ENCODE peak calls at places on chromosomes 5 and 9, in six cellular contexts. O, E, R, V, B and Q are unnamed samples.

GRCh38 chr5:96721351-96721970 is 59.3 kb downstream of the CAST start:
- DNase-seq in O (no peak), E (no peak), R (no peak), V (no peak), B (no peak), Q (no peak)

GRCh38 chr5:145806923-145807322 is 28.2 kb downstream of the PRELID2 start:
- DNase-seq in O (no peak), E (no peak), R (no peak), V (no peak), B (no peak), Q (no peak)

GRCh38 chr5:19104963-19105362 is 883.0 kb downstream of the CDH18 start:
- DNase-seq in O (no peak), E (no peak), R (no peak), V (no peak), B (no peak), Q (no peak)

GRCh38 chr5:135073771-135074345 is 39.8 kb upstream of the PITX1 start:
- DNase-seq in O (peak; percentile 38), E (no peak), R (no peak), V (no peak), B (no peak), Q (no peak)

GRCh38 chr9:131610231-131610761 is 65.0 kb downstream of the PRRT1B start:
- DNase-seq in O (peak; percentile 98), E (no peak), R (peak; percentile 45), V (no peak), B (no peak), Q (no peak)

GRCh38 chr5:96200611-96201010 is 232.4 kb downstream of the PCSK1 start:
- DNase-seq in O (no peak), E (no peak), R (no peak), V (no peak), B (no peak), Q (no peak)

GRCh38 chr5:157603333-157604190 is 28.0 kb upstream of the ADAM19 start:
- DNase-seq in O (peak; percentile 96), E (no peak), R (peak; percentile 48), V (no peak), B (peak; percentile 33), Q (no peak)

GRCh38 chr5:67253911-67254310 is 57.3 kb upstream of the CD180 start:
- DNase-seq in O (no peak), E (no peak), R (no peak), V (no peak), B (no peak), Q (no peak)

GRCh38 chr9:98807811-98808195 is 333 bp downstream of the GALNT12 start:
- DNase-seq in O (no peak), E (peak; percentile 55), R (no peak), V (no peak), B (no peak), Q (no peak)

GRCh38 chr9:110828148-110828730 is 159.6 kb downstream of the MUSK start:
- DNase-seq in O (peak; percentile 69), E (peak; percentile 11), R (no peak), V (no peak), B (no peak), Q (no peak)

GRCh38 chr5:126741361-126741760 is 35.6 kb upstream of the LMNB1 start:
- DNase-seq in O (no peak), E (peak; percentile 40), R (no peak), V (no peak), B (no peak), Q (no peak)

DNA sequence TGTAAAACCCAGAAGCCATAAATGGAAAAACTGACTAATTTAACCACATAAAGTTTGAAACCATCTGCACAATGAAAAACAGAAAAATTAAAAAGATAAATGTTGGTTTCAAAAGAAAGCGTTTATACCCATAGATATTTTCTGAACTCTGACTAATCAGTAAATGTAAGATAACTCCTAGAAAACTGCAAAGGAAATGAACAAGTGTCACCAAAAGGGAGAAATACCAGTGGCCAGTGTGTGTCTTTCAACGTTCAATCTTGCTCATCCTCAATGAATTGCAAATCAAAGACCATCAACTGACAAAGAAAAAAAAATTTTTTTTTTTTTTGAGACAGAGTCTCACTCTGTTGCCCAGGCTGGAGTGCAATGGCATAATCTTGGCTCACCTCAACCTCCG is 180.1 kb downstream of the SYK start:
- DNase-seq in O (no peak), E (no peak), R (no peak), V (no peak), B (no peak), Q (no peak)
- TF ChIP-seq CTCF in O (no peak), E (no peak), R (no peak), V (no peak), B (no peak), Q (no peak)

GRCh38 chr9:3956081-3956701 is 343.7 kb downstream of the GLIS3 start:
- DNase-seq in O (no peak), E (no peak), R (no peak), V (no peak), B (no peak), Q (no peak)
- TF ChIP-seq CTCF in O (no peak), E (no peak), R (no peak), V (no peak), B (no peak), Q (no peak)

GRCh38 chr5:926416-927171 is 33.9 kb downstream of the TRIP13 start:
- DNase-seq in O (peak; percentile 11), E (peak; percentile 74), R (no peak), V (peak; percentile 43), B (no peak), Q (peak; percentile 79)
- TF ChIP-seq CTCF in O (no peak), E (peak; percentile 54), R (peak; percentile 37), V (peak; percentile 63), B (no peak), Q (peak; percentile 39)

GRCh38 chr9:108549184-108549583 is 306.6 kb downstream of the ACTL7B start:
- DNase-seq in O (no peak), E (no peak), R (no peak), V (no peak), B (no peak), Q (no peak)

GRCh38 chr9:108552459-108553040 is 303.2 kb downstream of the ACTL7B start:
- DNase-seq in O (peak; percentile 78), E (no peak), R (no peak), V (no peak), B (peak; percentile 29), Q (no peak)

GRCh38 chr9:108547736-108548135 is 308.1 kb downstream of the ACTL7B start:
- DNase-seq in O (no peak), E (no peak), R (no peak), V (no peak), B (no peak), Q (no peak)

GRCh38 chr9:108551030-108551964 is 304.5 kb downstream of the ACTL7B start:
- DNase-seq in O (peak; percentile 94), E (peak; percentile 8), R (peak; percentile 73), V (no peak), B (peak; percentile 40), Q (no peak)

DNA sequence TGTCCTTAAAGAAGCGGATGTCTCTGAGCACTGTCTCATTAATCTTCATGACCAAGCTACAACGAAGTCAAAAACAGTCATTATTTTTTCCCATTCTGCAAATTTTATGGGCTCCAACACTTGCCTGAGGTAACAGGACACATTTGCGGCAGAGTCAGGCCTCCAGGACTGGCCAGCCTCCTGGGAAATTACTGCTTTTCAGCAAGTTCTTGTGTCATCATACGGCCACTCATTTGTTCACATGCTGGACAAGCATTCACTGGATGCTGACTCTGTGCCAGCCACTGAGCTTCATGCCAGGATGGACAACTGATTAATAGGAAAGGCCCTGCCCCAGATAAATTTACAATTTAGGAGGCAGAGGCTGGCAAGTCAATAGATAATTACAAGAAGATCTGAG is 305.7 kb downstream of the ACTL7B start:
- DNase-seq in O (peak; percentile 41), E (no peak), R (no peak), V (no peak), B (no peak), Q (no peak)
- TF ChIP-seq CTCF in O (no peak), E (no peak), R (no peak), V (no peak), B (no peak), Q (no peak)

DNA sequence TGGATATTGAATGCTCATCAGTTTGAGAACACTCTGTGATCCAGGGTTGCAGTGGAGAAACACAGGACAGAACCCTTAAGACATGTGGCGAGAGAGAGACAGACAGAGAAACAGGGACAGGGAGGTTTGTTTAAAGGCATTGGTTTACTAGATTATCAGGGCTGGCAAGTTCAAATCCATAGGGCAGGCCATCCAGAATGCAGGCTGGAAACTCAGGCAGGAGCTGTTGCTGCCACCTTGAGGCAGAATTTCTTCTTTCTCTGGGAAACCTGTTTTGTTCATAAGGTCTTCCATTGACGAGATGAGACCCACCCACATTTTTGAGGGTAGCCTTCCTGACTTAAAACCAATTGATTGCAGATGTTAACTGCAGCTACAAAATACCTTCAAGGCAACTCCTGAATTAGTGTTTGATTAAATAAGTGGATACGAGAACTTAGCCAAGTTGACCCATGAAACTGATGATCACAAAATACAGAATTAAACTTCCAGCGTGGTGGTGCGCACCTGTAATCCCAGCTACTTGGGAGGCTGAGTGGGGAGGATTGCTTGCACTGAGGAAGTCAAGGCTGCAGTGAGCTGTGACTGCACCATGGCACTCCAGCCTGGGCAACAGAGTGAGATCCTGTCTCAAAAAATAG is 55.9 kb downstream of the NSUN2 start:
- DNase-seq in O (peak; percentile 58), E (peak; percentile 77), R (peak; percentile 13), V (no peak), B (peak; percentile 41), Q (peak; percentile 73)
- TF ChIP-seq CTCF in O (peak; percentile 52), E (peak; percentile 72), R (peak; percentile 69), V (peak; percentile 68), B (peak; percentile 65), Q (peak; percentile 57)

DNA sequence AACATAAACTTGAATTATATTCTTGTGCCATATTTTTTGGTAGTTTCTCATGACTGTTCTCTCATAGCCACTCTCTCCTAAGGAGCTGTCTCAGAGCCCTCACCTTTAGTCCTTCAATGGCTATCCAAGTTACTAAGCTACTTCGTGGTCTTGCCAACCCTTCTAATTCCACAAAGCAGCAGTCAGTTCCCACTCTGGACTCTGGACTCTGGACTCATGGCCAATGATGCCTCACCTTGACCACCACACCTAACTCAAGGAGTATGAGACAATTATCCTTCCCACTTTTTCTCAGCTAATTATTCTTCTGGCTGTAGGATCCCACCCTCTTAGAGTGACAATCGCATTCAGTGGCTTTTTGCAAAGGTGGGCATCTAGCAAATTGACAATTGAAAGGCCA is 42.2 kb downstream of the TUSC1 start:
- DNase-seq in O (no peak), E (no peak), R (no peak), V (no peak), B (no peak), Q (no peak)
- TF ChIP-seq CTCF in O (no peak), E (no peak), R (no peak), V (no peak), B (no peak), Q (no peak)

GRCh38 chr5:102764381-102765005 is 9.4 kb downstream of the PAM start:
- DNase-seq in O (no peak), E (no peak), R (no peak), V (no peak), B (no peak), Q (no peak)
- TF ChIP-seq CTCF in O (no peak), E (no peak), R (no peak), V (no peak), B (no peak), Q (no peak)

GRCh38 chr9:95504053-95504963 is 12.5 kb downstream of the PTCH1 start:
- DNase-seq in O (no peak), E (peak; percentile 84), R (no peak), V (no peak), B (peak; percentile 30), Q (no peak)
- TF ChIP-seq CTCF in O (no peak), E (peak; percentile 13), R (no peak), V (peak; percentile 16), B (no peak), Q (no peak)